ENCODE peak calls at places on chromosome 5, in five cellular contexts. A is activated CD8-positive, alpha-beta memory T cell treated with anti-CD3 and anti-CD28 coated beads, Interleukin-2, amount 50 U/mL, for 48 hours; K is tibial artery; T is dorsolateral prefrontal cortex; B is T-cell. O is an unnamed sample.

GRCh38 chr5:138339086-138339456 is 1.0 kb downstream of the FAM53C start:
- DNase-seq in B (no peak), A (no peak), T (peak), K (no peak), O (no peak)

GRCh38 chr5:17180957-17181723 is 36.3 kb upstream of the BASP1 start:
- DNase-seq in K (no peak), A (no peak), T (no peak), B (no peak), O (no peak)

GRCh38 chr5:140633081-140633471 is at the start of gene CD14:
- DNase-seq in B (no peak), T (peak), A (no peak), K (peak), O (peak)

GRCh38 chr5:135204151-135204600 is 170.1 kb upstream of the PITX1 start:
- DNase-seq in K (no peak), T (no peak), B (no peak), A (no peak), O (no peak)

GRCh38 chr5:176883700-176884570 is 15.2 kb downstream of the HK3 start:
- DNase-seq in B (no peak), T (no peak), K (no peak), A (no peak), O (no peak)

GRCh38 chr5:318341-318897 is 3.1 kb upstream of the AHRR start:
- DNase-seq in A (no peak), T (no peak), B (no peak), K (no peak), O (no peak)

GRCh38 chr5:42851441-42851840 is 39.7 kb upstream of the SELENOP start:
- DNase-seq in T (no peak), A (no peak), B (no peak), K (no peak), O (no peak)

GRCh38 chr5:168747987-168748777 is 169.0 kb upstream of the PANK3 start:
- DNase-seq in B (no peak), K (peak), T (peak), A (peak), O (no peak)

GRCh38 chr5:174920906-174921550 is 196.6 kb downstream of the MSX2 start:
- DNase-seq in B (no peak), A (no peak), K (no peak), T (no peak), O (no peak)

GRCh38 chr5:139561655-139562451 is 714 bp downstream of the UBE2D2 start:
- DNase-seq in B (no peak), T (no peak), A (peak), K (peak), O (no peak)

GRCh38 chr5:109929371-109929770 is 239.6 kb downstream of the MAN2A1 start:
- DNase-seq in T (no peak), K (no peak), B (no peak), A (no peak), O (no peak)

GRCh38 chr5:3592298-3592697 is 3.3 kb upstream of the IRX1 start:
- DNase-seq in T (no peak), A (no peak), K (no peak), B (no peak), O (no peak)

GRCh38 chr5:113776168-113776567 is 262.7 kb downstream of the YTHDC2 start:
- DNase-seq in A (no peak), T (no peak), B (no peak), K (no peak), O (no peak)

GRCh38 chr5:25119654-25120053 is 474.9 kb upstream of the CDH10 start:
- DNase-seq in B (no peak), K (no peak), T (no peak), A (no peak), O (no peak)

GRCh38 chr5:54477941-54478478 is 22.5 kb downstream of the HSPB3 start:
- DNase-seq in T (no peak), K (no peak), B (no peak), A (no peak), O (no peak)

GRCh38 chr5:154523104-154523503 is 45.1 kb upstream of the HAND1 start:
- DNase-seq in A (no peak), B (no peak), K (peak), T (no peak), O (no peak)

GRCh38 chr5:133193794-133194193 is 142.0 kb downstream of the HSPA4 start:
- DNase-seq in A (no peak), K (no peak), B (no peak), T (no peak), O (no peak)

GRCh38 chr5:180069589-180070247 is 1.8 kb downstream of the RNF130 start:
- DNase-seq in A (no peak), K (no peak), T (peak), B (no peak), O (no peak)

GRCh38 chr5:177296581-177296980 is 6.9 kb downstream of the RAB24 start:
- DNase-seq in A (no peak), T (no peak), K (no peak), B (no peak), O (no peak)

GRCh38 chr5:73496984-73497457 is 1.2 kb upstream of the BTF3 start:
- DNase-seq in T (no peak), A (no peak), K (no peak), B (no peak), O (no peak)

GRCh38 chr5:71882826-71883744 is 164.0 kb downstream of the CARTPT start:
- DNase-seq in A (no peak), T (no peak), K (no peak), B (no peak), O (no peak)

GRCh38 chr5:159156839-159157238 is 52.5 kb downstream of the RNF145 start:
- DNase-seq in T (no peak), K (no peak), B (peak), A (no peak), O (no peak)

GRCh38 chr5:76715734-76716455 is at the start of gene F2R:
- DNase-seq in K (peak), T (no peak), B (peak), A (peak), O (peak)

GRCh38 chr5:53749611-53750010 is 189.2 kb downstream of the NDUFS4 start:
- DNase-seq in T (no peak), B (no peak), K (no peak), A (no peak), O (no peak)

GRCh38 chr5:158140120-158140778 is 281.3 kb upstream of the CLINT1 start:
- DNase-seq in K (no peak), T (no peak), A (no peak), B (no peak), O (peak)

GRCh38 chr5:33032161-33033085 is 321.3 kb downstream of the NPR3 start:
- DNase-seq in B (no peak), T (no peak), K (no peak), A (no peak), O (no peak)

GRCh38 chr5:168135897-168136296 is 155.5 kb upstream of the WWC1 start:
- DNase-seq in T (no peak), A (no peak), B (no peak), K (no peak), O (no peak)

GRCh38 chr5:73454379-73455036 is 5.9 kb upstream of the FOXD1 start:
- DNase-seq in B (no peak), T (no peak), K (no peak), A (no peak), O (no peak)

GRCh38 chr5:148970228-148970627 is 92.6 kb downstream of the SH3TC2 start:
- DNase-seq in K (peak), A (no peak), T (no peak), B (no peak), O (no peak)

GRCh38 chr5:82707741-82708140 is 369.5 kb downstream of the TMEM167A start:
- DNase-seq in B (no peak), K (no peak), T (no peak), A (no peak), O (no peak)

GRCh38 chr5:58922392-58923171 is 339.7 kb downstream of the RAB3C start:
- DNase-seq in K (peak), A (no peak), T (peak), B (no peak), O (peak)

O was measured in psoas muscle.